ENCODE peak calls at places on chromosomes 4 and X, in nine cellular contexts. D is neural progenitor cell, E is psoas muscle, U is stomach, A is HCT116, B is cardiac muscle cell, M is brain microvascular endothelial cell, L is right atrium auricular region, W is upper lobe of right lung. O is an unnamed sample. For H3K27me3, the result is how much of the 10 kb centered on the place peaks cover.

GRCh38 chr4:1233641-1234277 is 15.2 kb downstream of the CTBP1 start:
- DNase-seq in W (peak), E (peak), U (no peak), B (no peak), A (no peak), D (no peak), L (no peak), M (no peak), O (no peak)

GRCh38 chrX:47697171-47697570 is 38.2 kb upstream of the UXT start:
- DNase-seq in W (no peak), L (no peak), D (no peak), M (no peak), U (no peak), A (no peak), E (no peak), B (no peak), O (no peak)

GRCh38 chr4:141640692-141641091 is 4.3 kb downstream of the IL15 start:
- DNase-seq in U (no peak), M (no peak), A (no peak), E (no peak), W (no peak), L (no peak), B (no peak), D (no peak), O (no peak)

GRCh38 chr4:7073526-7074390 is 5.9 kb upstream of the GRPEL1 start:
- DNase-seq in M (peak), D (peak), L (no peak), E (no peak), A (peak), B (peak), W (no peak), U (no peak), O (no peak)

GRCh38 chrX:49986058-49986457 is 63.7 kb downstream of the CLCN5 start:
- DNase-seq in U (no peak), M (no peak), A (no peak), B (no peak), W (no peak), L (no peak), D (no peak), E (no peak), O (no peak)

GRCh38 chr4:656651-657337 is 17.3 kb downstream of the ATP5ME start:
- DNase-seq in E (no peak), M (no peak), D (peak), U (no peak), W (no peak), L (no peak), A (no peak), B (no peak), O (no peak)

GRCh38 chr4:769511-769910 is 56.4 kb downstream of the CPLX1 start:
- DNase-seq in D (no peak), W (no peak), M (no peak), L (no peak), U (no peak), B (no peak), A (no peak), E (no peak), O (no peak)

GRCh38 chr4:72319596-72319995 is 249.4 kb downstream of the ADAMTS3 start:
- DNase-seq in E (no peak), U (no peak), D (no peak), W (no peak), L (no peak), B (no peak), A (no peak), M (peak), O (no peak)

GRCh38 chr4:187370918-187371317 is 624.7 kb upstream of the ZFP42 start:
- DNase-seq in M (no peak), A (no peak), U (no peak), W (no peak), B (peak), E (no peak), D (no peak), L (no peak), O (no peak)

GRCh38 chrX:37755073-37755472 is 24.8 kb upstream of the CYBB start:
- DNase-seq in B (no peak), W (no peak), D (no peak), E (no peak), M (no peak), U (no peak), L (no peak), A (no peak), O (peak)

GRCh38 chrX:132877954-132878536 is 80.4 kb downstream of the HS6ST2 start:
- DNase-seq in E (no peak), M (no peak), W (no peak), L (no peak), U (no peak), A (no peak), B (no peak), D (no peak), O (no peak)

GRCh38 chrX:140505421-140506337 is 810 bp upstream of the SOX3 start:
- DNase-seq in M (no peak), B (no peak), D (peak), W (no peak), L (no peak), U (no peak), E (no peak), A (no peak), O (no peak)

GRCh38 chr4:158996669-158997074 is 106.2 kb upstream of the RAPGEF2 start:
- DNase-seq in M (peak), B (no peak), U (no peak), W (no peak), D (no peak), L (no peak), A (peak), E (no peak), O (no peak)

GRCh38 chr4:140688711-140689598 is 67.2 kb downstream of the TBC1D9 start:
- DNase-seq in L (no peak), U (no peak), W (no peak), D (no peak), A (no peak), M (no peak), E (no peak), B (no peak), O (no peak)

GRCh38 chr4:164753873-164754488 is at the start of gene SMIM31:
- DNase-seq in M (no peak), D (no peak), L (no peak), U (no peak), E (no peak), A (no peak), W (no peak), B (no peak), O (no peak)

GRCh38 chr4:173666-174314 is 49.5 kb downstream of the ZNF718 start:
- DNase-seq in W (no peak), E (no peak), M (no peak), L (no peak), U (no peak), A (no peak), D (no peak), B (no peak), O (no peak)

GRCh38 chr4:40848981-40849380 is 99.2 kb downstream of the NSUN7 start:
- DNase-seq in U (no peak), M (no peak), W (no peak), D (no peak), A (no peak), L (no peak), E (no peak), B (no peak), O (no peak)

GRCh38 chrX:151871244-151871643 is 41.4 kb upstream of the MAGEA4 start:
- DNase-seq in L (no peak), M (peak), W (no peak), D (no peak), E (no peak), B (no peak), U (no peak), A (peak), O (no peak)

GRCh38 chr4:148415500-148415899 is 26.7 kb downstream of the NR3C2 start:
- DNase-seq in B (no peak), L (no peak), M (no peak), W (no peak), A (peak), U (no peak), D (peak), E (no peak), O (no peak)

GRCh38 chr4:1961563-1961962 is 47.2 kb downstream of the NELFA start:
- DNase-seq in W (no peak), E (no peak), U (no peak), D (no peak), L (no peak), A (no peak), M (no peak), B (no peak), O (no peak)

GRCh38 chr4:26884486-26884988 is 23.9 kb downstream of the STIM2 start:
- DNase-seq in M (no peak), A (no peak), D (no peak), E (no peak), W (no peak), L (no peak), U (no peak), B (peak), O (peak)

GRCh38 chrX:18664947-18665346 is 7.0 kb downstream of the RS1 start:
- DNase-seq in M (no peak), A (no peak), E (no peak), L (no peak), D (no peak), U (no peak), W (no peak), B (no peak), O (no peak)

GRCh38 chrX:13387656-13388421 is 68.0 kb upstream of the ATXN3L start:
- DNase-seq in M (no peak), E (no peak), B (no peak), W (no peak), D (no peak), U (no peak), A (no peak), L (no peak), O (peak)

GRCh38 chr4:11039494-11040142 is 355.1 kb upstream of the CLNK start:
- DNase-seq in A (no peak), E (no peak), L (no peak), M (no peak), B (no peak), W (no peak), U (no peak), D (no peak), O (no peak)

GRCh38 chr4:102493794-102494193 is 7.4 kb upstream of the NFKB1 start:
- DNase-seq in W (no peak), L (no peak), U (peak), B (no peak), A (no peak), M (no peak), D (no peak), E (no peak), O (no peak)

GRCh38 chr4:74559853-74560252 is 114.9 kb downstream of the AREG start:
- DNase-seq in L (no peak), B (no peak), A (no peak), D (no peak), E (no peak), U (no peak), M (no peak), W (no peak), O (no peak)

GRCh38 chrX:100682939-100683338 is 38.9 kb downstream of the SRPX2 start:
- DNase-seq in E (no peak), U (no peak), M (no peak), A (no peak), L (no peak), D (no peak), B (no peak), W (no peak), O (no peak)

GRCh38 chrX:134388161-134389109 is 71.5 kb upstream of the HPRT1 start:
- DNase-seq in U (no peak), M (no peak), E (no peak), A (no peak), B (peak), D (no peak), L (no peak), W (no peak), O (peak)

GRCh38 chr4:153789741-153790651 is 1.1 kb upstream of the SFRP2 start:
- DNase-seq in D (peak), E (no peak), B (no peak), M (no peak), L (no peak), A (no peak), U (no peak), W (no peak), O (no peak)

GRCh38 chr4:153788064-153788418 is 842 bp downstream of the SFRP2 start:
- DNase-seq in E (peak), W (peak), B (no peak), M (no peak), A (no peak), L (no peak), D (peak), U (no peak), O (no peak)

GRCh38 chr4:153785830-153786721 is 2.8 kb downstream of the SFRP2 start:
- DNase-seq in E (no peak), B (peak), U (no peak), D (peak), W (no peak), L (no peak), M (no peak), A (peak), O (no peak)

GRCh38 chr4:153788419-153789276 is at the start of gene SFRP2:
- DNase-seq in E (peak), D (peak), A (no peak), W (peak), U (no peak), M (no peak), L (no peak), B (peak), O (no peak)

GRCh38 chr4:153787156-153787555 is 1.7 kb downstream of the SFRP2 start:
- DNase-seq in A (no peak), D (peak), L (no peak), M (no peak), B (no peak), E (no peak), U (no peak), W (no peak), O (no peak)
- H3K27me3 ChIP-seq in A (under half), D (under half), L (under half), M (half or more), B (half or more), E (half or more), U (half or more), W (half or more), O (under half)

GRCh38 chr4:87978656-87979055 is 3.1 kb downstream of the SPP1 start:
- DNase-seq in L (no peak), D (no peak), U (no peak), M (peak), B (no peak), E (no peak), A (no peak), W (no peak), O (no peak)

GRCh38 chr4:87977521-87978278 is 2.2 kb downstream of the SPP1 start:
- DNase-seq in W (no peak), B (no peak), M (no peak), A (no peak), L (no peak), U (no peak), E (no peak), D (no peak), O (no peak)

GRCh38 chr4:87974856-87975462 is 555 bp upstream of the SPP1 start:
- DNase-seq in B (peak), L (no peak), A (no peak), M (no peak), W (no peak), U (no peak), E (no peak), D (no peak), O (no peak)

GRCh38 chr4:87973283-87974169 is 2.0 kb upstream of the SPP1 start:
- DNase-seq in M (peak), E (peak), A (peak), L (no peak), D (peak), W (no peak), B (peak), U (peak), O (no peak)

GRCh38 chr4:87975466-87975865 is at the start of gene SPP1:
- DNase-seq in B (peak), A (no peak), L (no peak), M (peak), U (no peak), E (no peak), W (no peak), D (peak), O (no peak)
- TF ChIP-seq CTCF in B (no peak), A (no peak), L (no peak), M (peak), U (no peak), E (no peak), W (no peak), D (no peak), O (no peak)

GRCh38 chr4:88458091-88458740 is 1.3 kb downstream of the HERC5 start:
- DNase-seq in D (no peak), W (no peak), M (no peak), E (no peak), L (no peak), A (no peak), B (no peak), U (no peak), O (no peak)
- H3K4me3 ChIP-seq in D (peak), W (peak), M (no peak), E (peak), L (peak), A (peak), B (no peak), U (peak), O (peak)

GRCh38 chrX:120270567-120270966 is 20.0 kb downstream of the ZBTB33 start:
- DNase-seq in E (no peak), A (no peak), D (no peak), U (no peak), M (no peak), W (no peak), B (peak), L (no peak), O (no peak)

GRCh38 chrX:120269379-120270035 is 18.9 kb downstream of the ZBTB33 start:
- DNase-seq in E (no peak), L (no peak), M (no peak), B (no peak), W (no peak), D (no peak), A (no peak), U (no peak), O (no peak)

GRCh38 chrX:120274145-120274544 is 23.5 kb downstream of the ZBTB33 start:
- DNase-seq in B (no peak), L (no peak), E (no peak), M (no peak), U (no peak), A (no peak), W (no peak), D (no peak), O (no peak)

GRCh38 chrX:120274958-120275357 is 24.3 kb downstream of the ZBTB33 start:
- DNase-seq in U (no peak), A (no peak), L (no peak), M (no peak), B (no peak), W (no peak), D (peak), E (no peak), O (no peak)

GRCh38 chrX:120271218-120271617 is 20.6 kb downstream of the ZBTB33 start:
- DNase-seq in E (no peak), A (no peak), L (no peak), D (no peak), B (peak), W (no peak), U (peak), M (no peak), O (no peak)
- H3K27me3 ChIP-seq in E (under half), A (under half), L (under half), D (under half), B (under half), W (under half), U (under half), M (under half), O (under half)

O was measured in GM06990.